ENCODE peak calls at places on chromosomes 1 and 21, in five cellular contexts. One of them, this sample, is unnamed.

GRCh38 chr21:44592446-44593365 is at the start of gene KRTAP10-6:
- DNase-seq in GM12891: no peak
- DNase-seq in GM12878: no peak
- DNase-seq in K562: no peak
- DNase-seq in H1: peak; percentile 47
- DNase-seq in this sample: no peak

GRCh38 chr1:8318436-8318835 is 522 bp downstream of the SLC45A1 start:
- DNase-seq in GM12891: no peak
- DNase-seq in GM12878: no peak
- DNase-seq in K562: no peak
- DNase-seq in H1: no peak
- DNase-seq in this sample: no peak

GRCh38 chr1:55828031-55828430 is 612.9 kb upstream of the USP24 start:
- DNase-seq in GM12891: no peak
- DNase-seq in GM12878: no peak
- DNase-seq in K562: no peak
- DNase-seq in H1: no peak
- DNase-seq in this sample: no peak

GRCh38 chr1:40783001-40783905 is at the start of gene KCNQ4:
- DNase-seq in GM12891: peak; percentile 50
- DNase-seq in GM12878: no peak
- DNase-seq in K562: peak; percentile 90
- DNase-seq in H1: peak; percentile 71
- DNase-seq in this sample: no peak

GRCh38 chr1:7044471-7044805 is 259.2 kb downstream of the CAMTA1 start:
- DNase-seq in GM12891: no peak
- DNase-seq in GM12878: no peak
- DNase-seq in K562: no peak
- DNase-seq in H1: no peak
- DNase-seq in this sample: no peak

GRCh38 chr1:189616893-189617292 is 860.8 kb downstream of the BRINP3 start:
- DNase-seq in GM12891: no peak
- DNase-seq in GM12878: no peak
- DNase-seq in K562: no peak
- DNase-seq in H1: no peak
- DNase-seq in this sample: no peak

GRCh38 chr1:226109829-226110248 is 47.3 kb downstream of the H3-3A start:
- DNase-seq in GM12891: peak; percentile 94
- DNase-seq in GM12878: no peak
- DNase-seq in K562: peak; percentile 99
- DNase-seq in H1: peak; percentile 82
- DNase-seq in this sample: peak; percentile 97

GRCh38 chr1:203099760-203100159 is 13.9 kb upstream of the MYOG start:
- DNase-seq in GM12891: no peak
- DNase-seq in GM12878: no peak
- DNase-seq in K562: no peak
- DNase-seq in H1: no peak
- DNase-seq in this sample: no peak

GRCh38 chr1:172969611-172970010 is 81.1 kb downstream of the TNFSF18 start:
- DNase-seq in GM12891: no peak
- DNase-seq in GM12878: no peak
- DNase-seq in K562: no peak
- DNase-seq in H1: no peak
- DNase-seq in this sample: no peak

GRCh38 chr1:6168947-6169586 is 11.1 kb downstream of the CHD5 start:
- DNase-seq in GM12891: no peak
- DNase-seq in GM12878: no peak
- DNase-seq in K562: no peak
- DNase-seq in H1: no peak
- DNase-seq in this sample: no peak

GRCh38 chr1:37862330-37862729 is 2.9 kb upstream of the MTF1 start:
- DNase-seq in GM12891: no peak
- DNase-seq in GM12878: no peak
- DNase-seq in K562: no peak
- DNase-seq in H1: no peak
- DNase-seq in this sample: no peak

GRCh38 chr1:43444827-43445225 is 8.9 kb downstream of the HYI start:
- DNase-seq in GM12891: no peak
- DNase-seq in GM12878: no peak
- DNase-seq in K562: peak; percentile 89
- DNase-seq in H1: no peak
- DNase-seq in this sample: no peak

GRCh38 chr21:45326834-45327457 is 39.3 kb upstream of the POFUT2 start:
- DNase-seq in GM12891: no peak
- DNase-seq in GM12878: no peak
- DNase-seq in K562: no peak
- DNase-seq in H1: no peak
- DNase-seq in this sample: no peak

GRCh38 chr1:175733762-175734161 is 9.6 kb downstream of the TNR start:
- DNase-seq in GM12891: no peak
- DNase-seq in GM12878: no peak
- DNase-seq in K562: peak; percentile 44
- DNase-seq in H1: no peak
- DNase-seq in this sample: no peak

GRCh38 chr1:6799499-6799898 is 14.2 kb downstream of the CAMTA1 start:
- DNase-seq in GM12891: no peak
- DNase-seq in GM12878: no peak
- DNase-seq in K562: no peak
- DNase-seq in H1: no peak
- DNase-seq in this sample: no peak

GRCh38 chr1:46820560-46821060 is 21.8 kb downstream of the CYP4B1 start:
- DNase-seq in GM12891: no peak
- DNase-seq in GM12878: no peak
- DNase-seq in K562: no peak
- DNase-seq in H1: no peak
- DNase-seq in this sample: no peak

GRCh38 chr1:91732291-91732953 is 153.5 kb downstream of the TGFBR3 start:
- DNase-seq in GM12891: no peak
- DNase-seq in GM12878: no peak
- DNase-seq in K562: peak; percentile 85
- DNase-seq in H1: no peak
- DNase-seq in this sample: peak; percentile 25

GRCh38 chr1:201731142-201731541 is 97.8 kb upstream of the IPO9 start:
- DNase-seq in GM12891: no peak
- DNase-seq in GM12878: no peak
- DNase-seq in K562: no peak
- DNase-seq in H1: no peak
- DNase-seq in this sample: no peak

GRCh38 chr1:113255038-113255727 is 135.1 kb upstream of the MAGI3 start:
- DNase-seq in GM12891: no peak
- DNase-seq in GM12878: no peak
- DNase-seq in K562: no peak
- DNase-seq in H1: no peak
- DNase-seq in this sample: no peak

GRCh38 chr1:38958967-38959366 is 17.3 kb upstream of the RHBDL2 start:
- DNase-seq in GM12891: no peak
- DNase-seq in GM12878: no peak
- DNase-seq in K562: peak; percentile 40
- DNase-seq in H1: no peak
- DNase-seq in this sample: no peak

GRCh38 chr1:234486858-234487830 is 8.2 kb upstream of the TARBP1 start:
- DNase-seq in GM12891: no peak
- DNase-seq in GM12878: no peak
- DNase-seq in K562: no peak
- DNase-seq in H1: no peak
- DNase-seq in this sample: no peak

GRCh38 chr1:10084045-10084444 is 51.3 kb downstream of the UBE4B start:
- DNase-seq in GM12891: no peak
- DNase-seq in GM12878: no peak
- DNase-seq in K562: no peak
- DNase-seq in H1: no peak
- DNase-seq in this sample: no peak

GRCh38 chr1:35452086-35452485 is 105.1 kb downstream of the KIAA0319L start:
- DNase-seq in GM12891: no peak
- DNase-seq in GM12878: no peak
- DNase-seq in K562: no peak
- DNase-seq in H1: no peak
- DNase-seq in this sample: no peak

GRCh38 chr1:6384962-6385672 is 8.4 kb downstream of the ACOT7 start:
- DNase-seq in GM12891: no peak
- DNase-seq in GM12878: no peak
- DNase-seq in K562: no peak
- DNase-seq in H1: no peak
- DNase-seq in this sample: no peak

GRCh38 chr1:58778593-58778992 is 5.3 kb downstream of the JUN start:
- DNase-seq in GM12891: no peak
- DNase-seq in GM12878: no peak
- DNase-seq in K562: no peak
- DNase-seq in H1: no peak
- DNase-seq in this sample: no peak

GRCh38 chr1:51557168-51557567 is 38.1 kb upstream of the EPS15 start:
- DNase-seq in GM12891: no peak
- DNase-seq in GM12878: no peak
- DNase-seq in K562: no peak
- DNase-seq in H1: no peak
- DNase-seq in this sample: no peak

GRCh38 chr1:51560034-51560433 is 41.0 kb upstream of the EPS15 start:
- DNase-seq in GM12891: no peak
- DNase-seq in GM12878: no peak
- DNase-seq in K562: no peak
- DNase-seq in H1: no peak
- DNase-seq in this sample: no peak

GRCh38 chr1:51559501-51559900 is 40.4 kb upstream of the EPS15 start:
- DNase-seq in GM12891: no peak
- DNase-seq in GM12878: no peak
- DNase-seq in K562: no peak
- DNase-seq in H1: no peak
- DNase-seq in this sample: no peak

GRCh38 chr1:51559064-51559500 is 40.0 kb upstream of the EPS15 start:
- DNase-seq in GM12891: no peak
- DNase-seq in GM12878: no peak
- DNase-seq in K562: no peak
- DNase-seq in H1: no peak
- DNase-seq in this sample: no peak

DNA sequence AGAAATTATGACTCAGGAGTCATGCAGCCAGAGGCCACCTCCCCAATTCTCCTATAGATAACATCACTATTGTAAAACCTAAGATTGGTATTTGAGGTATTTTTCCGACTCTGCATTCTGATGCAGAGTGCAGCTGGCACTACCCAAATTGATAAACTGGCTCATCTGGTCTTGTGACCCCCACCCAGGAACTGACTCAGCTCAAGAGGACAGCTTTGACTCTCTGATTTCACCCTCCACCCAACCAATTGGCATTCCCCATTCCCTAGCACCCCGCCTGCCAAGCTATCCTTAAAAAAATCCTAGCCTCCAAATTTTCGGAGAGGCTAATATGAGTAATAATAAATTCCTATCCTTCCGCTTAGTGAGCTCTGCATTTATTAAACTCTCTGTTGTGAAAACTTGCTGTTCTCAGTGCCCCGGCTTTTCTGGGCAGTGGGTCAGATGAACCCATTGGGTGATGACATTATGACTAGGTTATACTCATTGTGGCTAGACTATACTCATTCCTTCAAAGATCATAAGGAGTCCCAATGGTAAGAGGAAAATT is 39.4 kb upstream of the EPS15 start:
- DNase-seq in GM12891: no peak
- DNase-seq in GM12878: no peak
- DNase-seq in K562: no peak
- DNase-seq in H1: no peak
- DNase-seq in this sample: no peak
- TF ChIP-seq POLR2AphosphoS5 in GM12891: no peak
- TF ChIP-seq POLR2AphosphoS5 in GM12878: no peak
- TF ChIP-seq POLR2AphosphoS5 in K562: no peak
- TF ChIP-seq POLR2AphosphoS5 in H1: no peak
- TF ChIP-seq POLR2AphosphoS5 in this sample: no peak

GRCh38 chr1:171858701-171859100 is 17.4 kb downstream of the DNM3 start:
- DNase-seq in GM12891: no peak
- DNase-seq in GM12878: no peak
- DNase-seq in K562: no peak
- DNase-seq in H1: no peak
- DNase-seq in this sample: no peak
- TF ChIP-seq POLR2A in GM12891: no peak
- TF ChIP-seq POLR2A in GM12878: no peak
- TF ChIP-seq POLR2A in K562: no peak
- TF ChIP-seq POLR2A in H1: no peak
- TF ChIP-seq POLR2A in this sample: no peak

GRCh38 chr1:162166934-162167615 is 97.6 kb downstream of the NOS1AP start:
- DNase-seq in GM12891: no peak
- DNase-seq in GM12878: no peak
- DNase-seq in K562: no peak
- DNase-seq in H1: no peak
- DNase-seq in this sample: no peak

GRCh38 chr1:162161921-162162550 is 92.5 kb downstream of the NOS1AP start:
- DNase-seq in GM12891: no peak
- DNase-seq in GM12878: no peak
- DNase-seq in K562: no peak
- DNase-seq in H1: no peak
- DNase-seq in this sample: no peak

GRCh38 chr1:162168261-162168660 is 98.8 kb downstream of the NOS1AP start:
- DNase-seq in GM12891: no peak
- DNase-seq in GM12878: no peak
- DNase-seq in K562: no peak
- DNase-seq in H1: no peak
- DNase-seq in this sample: no peak

GRCh38 chr1:162168935-162169545 is 99.5 kb downstream of the NOS1AP start:
- DNase-seq in GM12891: no peak
- DNase-seq in GM12878: no peak
- DNase-seq in K562: no peak
- DNase-seq in H1: no peak
- DNase-seq in this sample: no peak

DNA sequence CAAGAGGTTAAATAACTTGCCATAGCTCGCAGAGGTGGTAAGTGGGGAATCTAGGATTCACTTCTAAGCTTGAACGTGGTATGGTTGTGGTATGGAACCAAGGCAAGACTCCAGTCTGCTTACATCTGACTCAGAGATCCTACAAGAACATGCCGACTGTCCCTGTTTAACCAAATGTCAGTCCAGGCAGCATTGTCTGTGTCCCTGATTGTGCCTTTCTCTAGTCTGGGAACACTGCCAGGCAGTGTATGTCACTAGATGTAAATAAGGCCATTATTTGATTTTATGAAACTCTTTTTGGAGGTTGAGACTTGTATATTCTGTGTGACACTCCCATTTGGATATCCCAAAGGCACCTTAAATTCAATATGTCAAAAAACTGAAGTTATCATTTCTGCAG is 96.0 kb downstream of the NOS1AP start:
- DNase-seq in GM12891: no peak
- DNase-seq in GM12878: no peak
- DNase-seq in K562: no peak
- DNase-seq in H1: no peak
- DNase-seq in this sample: no peak
- TF ChIP-seq TAF1 in GM12891: no peak
- TF ChIP-seq TAF1 in GM12878: no peak
- TF ChIP-seq TAF1 in K562: no peak
- TF ChIP-seq TAF1 in H1: no peak
- TF ChIP-seq TAF1 in this sample: no peak

DNA sequence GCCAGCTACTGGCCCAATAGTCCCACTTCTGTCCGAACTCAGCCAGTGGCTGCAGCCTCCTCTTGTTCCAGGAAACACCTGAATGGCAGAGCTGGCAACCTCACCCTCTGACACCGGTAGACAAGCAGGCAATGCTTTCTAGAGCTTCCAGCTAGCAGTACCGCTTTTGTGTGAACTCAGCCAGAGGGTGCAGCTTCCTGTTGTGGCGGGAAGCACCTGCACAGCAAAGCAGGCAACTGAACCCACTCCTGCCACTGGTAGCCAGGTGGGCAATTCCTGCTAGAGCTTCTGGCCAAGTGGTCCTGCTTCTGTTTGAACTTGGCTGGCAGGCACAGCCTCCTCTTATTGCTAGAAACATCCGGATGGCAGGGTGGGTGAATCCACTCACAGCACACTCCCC is 40.1 kb upstream of the TMPRSS15 start:
- DNase-seq in GM12891: no peak
- DNase-seq in GM12878: no peak
- DNase-seq in K562: no peak
- DNase-seq in H1: no peak
- DNase-seq in this sample: no peak
- TF ChIP-seq POLR2AphosphoS5 in GM12891: no peak
- TF ChIP-seq POLR2AphosphoS5 in GM12878: no peak
- TF ChIP-seq POLR2AphosphoS5 in K562: no peak
- TF ChIP-seq POLR2AphosphoS5 in H1: no peak
- TF ChIP-seq POLR2AphosphoS5 in this sample: no peak

This sample was measured in GM12892.